ENCODE peak calls at places on chromosomes 7 and 10, in eight cellular contexts. H is endodermal cell, V is prostate gland, A is cardiac muscle cell, Y is neuronal stem cell, R is uterus, C is mesenchymal stem cell, L is SJSA1. B is an unnamed sample.

GRCh38 chr10:114501650-114502049 is 97.3 kb upstream of the AFAP1L2 start:
- DNase-seq in H (no peak), V (no peak), A (no peak), Y (no peak), R (no peak), C (no peak), L (no peak), B (no peak)

GRCh38 chr10:10833955-10834354 is 183.7 kb upstream of the CELF2 start:
- DNase-seq in H (no peak), V (no peak), A (no peak), Y (no peak), R (no peak), C (no peak), L (no peak), B (no peak)

GRCh38 chr7:135321556-135321955 is 87.9 kb downstream of the STRA8 start:
- DNase-seq in H (no peak), V (no peak), A (no peak), Y (no peak), R (peak; percentile 25), C (peak; percentile 28), L (no peak), B (no peak)

GRCh38 chr10:14486777-14487510 is 156.2 kb upstream of the FRMD4A start:
- DNase-seq in H (no peak), V (no peak), A (no peak), Y (no peak), R (no peak), C (no peak), L (no peak), B (no peak)

GRCh38 chr10:62637249-62638061 is 167.1 kb upstream of the ADO start:
- DNase-seq in H (no peak), V (no peak), A (no peak), Y (no peak), R (no peak), C (peak; percentile 27), L (peak; percentile 44), B (peak; percentile 67)

GRCh38 chr7:11817111-11817710 is 14.8 kb downstream of the THSD7A start:
- DNase-seq in H (no peak), V (no peak), A (no peak), Y (no peak), R (no peak), C (no peak), L (no peak), B (no peak)

GRCh38 chr7:460374-461117 is 59.1 kb downstream of the PDGFA start:
- DNase-seq in H (peak; percentile 80), V (no peak), A (peak; percentile 34), Y (no peak), R (no peak), C (peak; percentile 85), L (peak; percentile 67), B (no peak)

GRCh38 chr7:122457325-122457724 is 152.8 kb upstream of the FEZF1 start:
- DNase-seq in H (no peak), V (no peak), A (no peak), Y (no peak), R (no peak), C (no peak), L (no peak), B (no peak)

GRCh38 chr10:74194999-74195398 is 44.0 kb downstream of the ADK start:
- DNase-seq in H (no peak), V (no peak), A (no peak), Y (no peak), R (no peak), C (no peak), L (no peak), B (no peak)

GRCh38 chr7:36658603-36659516 is 65.4 kb downstream of the AOAH start:
- DNase-seq in H (peak; percentile 75), V (no peak), A (no peak), Y (peak; percentile 89), R (no peak), C (peak; percentile 83), L (peak; percentile 89), B (no peak)

GRCh38 chr10:452512-453504 is 236.7 kb downstream of the DIP2C start:
- DNase-seq in H (no peak), V (no peak), A (no peak), Y (no peak), R (no peak), C (no peak), L (no peak), B (no peak)

GRCh38 chr10:75726522-75727493 is 295.4 kb downstream of the LRMDA start:
- DNase-seq in H (no peak), V (no peak), A (no peak), Y (no peak), R (no peak), C (no peak), L (no peak), B (no peak)

GRCh38 chr10:33612551-33612950 is 278.1 kb upstream of the NRP1 start:
- DNase-seq in H (no peak), V (no peak), A (no peak), Y (no peak), R (no peak), C (peak; percentile 84), L (peak; percentile 26), B (no peak)

DNA sequence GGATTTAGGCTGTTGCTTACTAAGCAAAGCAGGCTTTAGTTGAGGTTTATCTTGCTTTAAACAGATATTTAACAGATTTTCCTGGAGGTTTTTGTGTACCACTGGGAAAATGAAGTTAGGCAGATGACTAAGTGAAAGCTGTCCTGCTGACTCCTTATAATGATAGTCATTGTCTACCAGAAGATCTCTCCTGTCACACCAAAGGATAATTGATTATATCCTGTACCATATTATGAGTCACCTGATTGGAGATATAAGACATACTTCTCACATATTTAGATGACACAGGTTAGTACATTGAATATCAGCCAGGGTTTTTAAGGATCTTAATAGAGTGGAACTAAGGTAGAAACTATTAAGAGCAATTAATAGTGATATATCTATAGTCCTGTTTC is 68.4 kb downstream of the PTEN start:
- DNase-seq in H (no peak), V (no peak), A (no peak), Y (no peak), R (no peak), C (peak; percentile 64), L (no peak), B (no peak)
- H3K4me1 ChIP-seq in H (no peaks in the 10 kb centered on the region), V (peaks cover 2% of the 10 kb centered on the region), A (peaks cover 28% of the 10 kb centered on the region), Y (peaks cover 3% of the 10 kb centered on the region), R (peaks cover 7% of the 10 kb centered on the region), C (no peaks in the 10 kb centered on the region), L (peaks cover 36% of the 10 kb centered on the region), B (no peaks in the 10 kb centered on the region)

GRCh38 chr10:126243976-126244375 is 144.3 kb downstream of the ADAM12 start:
- DNase-seq in H (no peak), V (no peak), A (no peak), Y (no peak), R (no peak), C (no peak), L (peak; percentile 60), B (no peak)
- H3K4me1 ChIP-seq in H (no peaks in the 10 kb centered on the region), V (no peaks in the 10 kb centered on the region), A (no peaks in the 10 kb centered on the region), Y (peaks cover 12% of the 10 kb centered on the region), R (no peaks in the 10 kb centered on the region), C (peaks cover 36% of the 10 kb centered on the region), L (peaks cover 48% of the 10 kb centered on the region), B (no peaks in the 10 kb centered on the region)

DNA sequence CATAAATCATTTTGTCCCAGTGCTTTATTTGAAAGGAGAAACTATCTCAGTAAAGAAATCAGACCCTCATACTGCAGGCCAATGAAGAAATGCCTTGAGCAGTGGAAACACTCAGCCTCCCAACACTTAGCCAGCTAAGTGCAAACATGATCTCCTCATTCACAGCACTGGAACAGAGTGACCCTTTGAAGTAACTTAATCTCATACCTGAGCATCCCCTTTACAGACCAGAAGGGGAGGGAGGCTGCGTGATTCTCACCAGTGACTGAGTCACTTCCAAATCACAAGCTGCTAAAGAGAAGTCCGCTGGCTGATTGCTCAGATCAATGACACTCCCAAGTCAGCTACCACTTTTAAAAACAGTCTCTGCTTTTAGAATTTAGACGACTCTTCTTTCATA is 4.5 kb downstream of the CHST15 start:
- DNase-seq in H (no peak), V (no peak), A (no peak), Y (no peak), R (no peak), C (no peak), L (no peak), B (no peak)
- H3K4me1 ChIP-seq in H (no peaks in the 10 kb centered on the region), V (peaks cover 7% of the 10 kb centered on the region), A (no peaks in the 10 kb centered on the region), Y (peaks cover 13% of the 10 kb centered on the region), R (no peaks in the 10 kb centered on the region), C (peaks cover 39% of the 10 kb centered on the region), L (peaks cover 16% of the 10 kb centered on the region), B (peaks cover 9% of the 10 kb centered on the region)

GRCh38 chr10:4941540-4942330 is 21.5 kb upstream of the AKR1C1 start:
- DNase-seq in H (no peak), V (no peak), A (no peak), Y (no peak), R (no peak), C (peak; percentile 14), L (no peak), B (no peak)
- H3K4me1 ChIP-seq in H (no peaks in the 10 kb centered on the region), V (no peaks in the 10 kb centered on the region), A (no peaks in the 10 kb centered on the region), Y (no peaks in the 10 kb centered on the region), R (no peaks in the 10 kb centered on the region), C (peaks cover 2% of the 10 kb centered on the region), L (peaks cover 4% of the 10 kb centered on the region), B (no peaks in the 10 kb centered on the region)

GRCh38 chr7:4837041-4837813 is 24.6 kb downstream of the PAPOLB start:
- DNase-seq in H (peak; percentile 33), V (no peak), A (no peak), Y (no peak), R (no peak), C (no peak), L (no peak), B (peak; percentile 19)
- H3K4me1 ChIP-seq in H (no peaks in the 10 kb centered on the region), V (no peaks in the 10 kb centered on the region), A (no peaks in the 10 kb centered on the region), Y (peaks cover 14% of the 10 kb centered on the region), R (no peaks in the 10 kb centered on the region), C (peaks cover 7% of the 10 kb centered on the region), L (no peaks in the 10 kb centered on the region), B (no peaks in the 10 kb centered on the region)

B was measured in Peyer's patch.